ENCODE peak calls at places on chromosome 19, in eight cellular contexts. Y is RPMI7951, U is natural killer cell, S is nephron progenitor cell, P is adipocyte, K is amygdala, J is hypothalamus, O is SW 1271. T is an unnamed sample.

GRCh38 chr19:18294467-18294864 is 13.0 kb upstream of the JUND start:
- DNase-seq in O (no peak), U (peak), S (no peak), K (peak), Y (no peak), J (no peak), P (no peak), T (no peak)

GRCh38 chr19:49590971-49591730 is at the start of gene PRR12:
- DNase-seq in K (peak), J (peak), S (peak), P (peak), Y (peak), U (peak), O (no peak), T (peak)

GRCh38 chr19:3670796-3671679 is 29.2 kb downstream of the PIP5K1C start:
- DNase-seq in O (no peak), Y (no peak), K (no peak), S (no peak), P (peak), U (peak), J (no peak), T (no peak)

GRCh38 chr19:40599331-40600085 is 1.7 kb upstream of the LTBP4 start:
- DNase-seq in P (no peak), S (no peak), O (no peak), K (no peak), U (no peak), Y (no peak), J (no peak), T (no peak)

GRCh38 chr19:57615346-57615745 is 1.3 kb downstream of the ZNF134 start:
- DNase-seq in P (no peak), K (no peak), S (no peak), J (no peak), U (no peak), Y (peak), O (no peak), T (no peak)

GRCh38 chr19:611506-611869 is 21.8 kb downstream of the HCN2 start:
- DNase-seq in K (no peak), J (no peak), U (peak), Y (peak), O (no peak), P (peak), S (no peak), T (no peak)

GRCh38 chr19:34985249-34986022 is 14.7 kb upstream of the GRAMD1A start:
- DNase-seq in J (no peak), U (no peak), S (no peak), K (no peak), P (no peak), Y (peak), O (no peak), T (peak)

GRCh38 chr19:44848036-44848804 is 2.1 kb downstream of the NECTIN2 start:
- DNase-seq in P (peak), U (no peak), S (peak), K (no peak), Y (peak), J (no peak), O (no peak), T (no peak)

GRCh38 chr19:11651062-11651461 is 53.8 kb downstream of the ZNF627 start:
- DNase-seq in U (no peak), P (no peak), J (no peak), K (no peak), Y (no peak), S (no peak), O (no peak), T (no peak)

T was measured in Ammon's horn.